ENCODE peak calls at places on chromosomes 4 and X, in six cellular contexts. S, F, D, B, X and I are unnamed samples.

GRCh38 chrX:54193085-54193484 is 10.0 kb upstream of the FAM120C start:
- DNase-seq in S (no peak), F (no peak), D (no peak), B (no peak), X (no peak), I (no peak)

GRCh38 chr4:113945906-113946305 is 33.5 kb downstream of the ARSJ start:
- DNase-seq in S (no peak), F (peak), D (no peak), B (no peak), X (no peak), I (no peak)

GRCh38 chrX:46573896-46574336 is 351 bp downstream of the CHST7 start:
- DNase-seq in S (peak), F (peak), D (peak), B (peak), X (no peak), I (peak)

GRCh38 chr4:4423706-4424498 is 37.0 kb downstream of the NSG1 start:
- DNase-seq in S (no peak), F (no peak), D (no peak), B (no peak), X (no peak), I (no peak)

GRCh38 chrX:117134983-117135382 is 672.2 kb upstream of the CT83 start:
- DNase-seq in S (no peak), F (no peak), D (no peak), B (no peak), X (no peak), I (no peak)

GRCh38 chr4:30929649-30930048 is 209.5 kb downstream of the PCDH7 start:
- DNase-seq in S (no peak), F (no peak), D (no peak), B (no peak), X (no peak), I (no peak)

GRCh38 chrX:21843179-21843578 is 3.8 kb downstream of the MBTPS2 start:
- DNase-seq in S (no peak), F (peak), D (no peak), B (no peak), X (no peak), I (no peak)

GRCh38 chr4:3037957-3038451 is 36.3 kb downstream of the HTT-AS start:
- DNase-seq in S (no peak), F (no peak), D (no peak), B (no peak), X (no peak), I (no peak)

GRCh38 chrX:137926090-137926489 is 360.2 kb downstream of the ZIC3 start:
- DNase-seq in S (no peak), F (no peak), D (peak), B (no peak), X (no peak), I (no peak)

GRCh38 chrX:101394372-101394771 is 3.6 kb downstream of the RPL36A start:
- DNase-seq in S (no peak), F (no peak), D (no peak), B (no peak), X (no peak), I (no peak)

GRCh38 chrX:154412468-154412867 is 1.1 kb downstream of the TAFAZZIN start:
- DNase-seq in S (no peak), F (no peak), D (no peak), B (no peak), X (no peak), I (no peak)

GRCh38 chrX:103170216-103170615 is 44.7 kb upstream of the BEX4 start:
- DNase-seq in S (no peak), F (peak), D (no peak), B (no peak), X (no peak), I (no peak)